ENCODE peak calls at places on chromosomes 2 and 18, in eight cellular contexts. I, C, O, T, V, W, P and B are unnamed samples. For H3K4me1 and H3K36me3, the result is how much of the 10 kb centered on the place peaks cover.

GRCh38 chr2:21395366-21395765 is 271.6 kb downstream of the TDRD15 start:
- DNase-seq in I (no peak), C (no peak), O (no peak), T (no peak), V (no peak), W (no peak), P (peak), B (no peak)

GRCh38 chr2:188378551-188378950 is 86.9 kb downstream of the GULP1 start:
- DNase-seq in I (peak), C (no peak), O (peak), T (no peak), V (no peak), W (no peak), P (no peak), B (no peak)

GRCh38 chr18:59783138-59783537 is 85.9 kb upstream of the CCBE1 start:
- DNase-seq in I (peak), C (peak), O (peak), T (no peak), V (no peak), W (no peak), P (peak), B (no peak)

GRCh38 chr2:192578780-192579179 is 384.0 kb upstream of the TMEFF2 start:
- DNase-seq in I (no peak), C (no peak), O (no peak), T (no peak), V (no peak), W (no peak), P (no peak), B (no peak)

GRCh38 chr2:233122541-233122940 is 62.4 kb downstream of the INPP5D start:
- DNase-seq in I (no peak), C (no peak), O (no peak), T (no peak), V (peak), W (no peak), P (no peak), B (no peak)

GRCh38 chr2:98807221-98807620 is 76.3 kb upstream of the MGAT4A start:
- DNase-seq in I (no peak), C (peak), O (no peak), T (no peak), V (no peak), W (no peak), P (no peak), B (no peak)

GRCh38 chr2:174334781-174335604 is at the start of gene SP9:
- DNase-seq in I (peak), C (no peak), O (peak), T (no peak), V (no peak), W (no peak), P (peak), B (no peak)

GRCh38 chr2:158661231-158661630 is 133.9 kb upstream of the DAPL1 start:
- DNase-seq in I (no peak), C (no peak), O (no peak), T (no peak), V (no peak), W (no peak), P (no peak), B (no peak)

GRCh38 chr2:169285528-169285927 is 76.8 kb downstream of the LRP2 start:
- DNase-seq in I (no peak), C (no peak), O (no peak), T (no peak), V (no peak), W (no peak), P (peak), B (no peak)

GRCh38 chr2:163182764-163183354 is 344.3 kb upstream of the KCNH7 start:
- DNase-seq in I (peak), C (peak), O (peak), T (no peak), V (no peak), W (no peak), P (no peak), B (no peak)

GRCh38 chr2:16617282-16618266 is 48.1 kb downstream of the CYRIA start:
- DNase-seq in I (peak), C (no peak), O (peak), T (no peak), V (no peak), W (no peak), P (peak), B (no peak)

GRCh38 chr2:118088051-118089014 is at the start of gene INSIG2:
- DNase-seq in I (peak), C (peak), O (peak), T (peak), V (peak), W (peak), P (peak), B (peak)

DNA sequence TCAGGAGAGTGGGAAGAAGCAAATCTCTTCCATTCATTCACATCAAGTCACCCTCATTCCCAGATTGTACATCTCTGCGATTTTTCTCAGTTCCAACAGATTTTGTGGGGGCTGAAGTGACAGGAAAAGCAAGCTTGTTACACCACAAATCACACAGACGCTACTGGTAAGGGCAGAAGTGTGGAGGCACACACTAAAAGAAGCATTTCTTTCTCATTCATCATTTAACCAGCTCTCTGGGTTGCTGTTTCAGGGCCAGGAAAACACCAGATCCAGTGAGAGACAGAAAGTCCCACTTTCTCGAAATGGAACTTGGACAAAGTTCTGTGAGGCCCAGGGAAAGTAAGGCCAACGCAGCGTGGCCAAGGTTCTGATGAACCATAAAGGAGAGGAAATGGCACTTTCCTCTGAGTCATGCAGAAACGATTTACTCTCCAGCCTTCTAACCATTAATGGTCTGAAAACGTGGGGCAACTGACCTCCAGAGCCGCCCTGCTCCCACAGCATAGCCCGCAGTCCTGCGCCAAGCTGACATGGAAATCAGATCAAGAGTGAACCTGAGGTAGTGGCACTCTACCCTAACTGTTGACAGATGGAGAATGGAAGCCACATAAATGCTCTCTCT is 191.0 kb downstream of the C1D start:
- DNase-seq in I (peak), C (peak), O (peak), T (no peak), V (no peak), W (no peak), P (no peak), B (no peak)
- H3K4me1 ChIP-seq in I (under half), C (under half), O (under half), T (under half), V (under half), W (under half), P (under half), B (under half)

DNA sequence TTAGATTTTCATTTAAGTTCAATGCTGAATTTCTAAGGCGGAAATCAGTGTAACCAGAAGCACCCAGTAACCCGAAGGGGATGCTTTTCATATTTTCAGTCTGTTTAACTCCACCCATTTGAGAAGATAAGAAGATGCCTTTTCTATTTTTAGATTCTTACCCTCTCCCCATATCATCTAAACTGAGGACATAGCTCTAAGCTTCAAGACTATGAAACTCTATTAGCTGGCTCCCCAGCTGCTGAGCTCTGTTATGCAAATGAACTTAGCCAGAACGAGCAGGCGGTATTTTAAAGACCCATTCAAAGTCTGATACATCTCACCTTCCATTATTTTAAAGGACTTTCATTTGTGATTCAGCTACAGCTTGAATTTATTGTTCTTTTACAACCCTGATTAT is 16.5 kb downstream of the CDC42EP3 start:
- DNase-seq in I (no peak), C (no peak), O (no peak), T (no peak), V (no peak), W (no peak), P (peak), B (no peak)
- H3K4me3 ChIP-seq in I (no peak), C (no peak), O (no peak), T (no peak), V (no peak), W (peak), P (no peak), B (no peak)

GRCh38 chr2:223880779-223881178 is 43.4 kb upstream of the AP1S3 start:
- DNase-seq in I (no peak), C (no peak), O (no peak), T (no peak), V (no peak), W (no peak), P (no peak), B (no peak)
- H3K36me3 ChIP-seq in I (half or more), C (under half), O (under half), T (under half), V (half or more), W (under half), P (under half), B (half or more)

DNA sequence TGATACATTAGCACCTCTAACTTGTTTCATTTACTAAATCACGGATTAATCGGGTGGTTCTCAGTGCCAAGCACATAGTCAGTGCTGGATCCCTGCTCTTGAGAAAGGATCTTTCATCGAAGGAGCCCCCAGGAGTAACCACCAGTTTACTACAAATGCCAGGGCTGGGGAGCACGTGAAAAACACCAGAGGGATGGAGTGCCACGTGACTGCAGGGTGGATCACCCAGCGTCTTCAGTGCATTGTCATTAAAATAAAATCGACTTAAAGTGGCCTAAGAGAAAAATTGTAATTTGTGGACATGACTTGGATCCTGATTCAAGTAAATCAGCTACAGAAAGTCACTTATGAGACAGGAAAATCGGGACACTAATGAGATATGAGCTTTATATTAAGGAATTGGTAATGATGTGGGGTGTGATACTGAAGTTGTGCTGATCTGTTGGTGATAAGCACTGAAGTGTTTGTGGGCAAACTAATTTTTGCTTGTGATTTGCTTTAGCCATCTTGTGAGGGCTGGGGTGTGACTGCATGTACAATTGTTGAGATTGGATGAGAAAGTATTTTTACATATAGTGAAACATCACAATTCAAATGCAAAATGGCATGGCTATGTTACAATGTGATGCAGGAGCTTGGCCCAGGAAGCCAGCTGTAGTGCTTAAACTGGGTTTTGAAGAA is 63.8 kb downstream of the NCK2 start:
- DNase-seq in I (no peak), C (no peak), O (no peak), T (no peak), V (no peak), W (no peak), P (no peak), B (no peak)
- H3K4me1 ChIP-seq in I (under half), C (under half), O (under half), T (half or more), V (under half), W (under half), P (under half), B (half or more)

GRCh38 chr2:95017836-95018235 is 7.7 kb upstream of the MAL start:
- DNase-seq in I (no peak), C (no peak), O (no peak), T (no peak), V (no peak), W (no peak), P (no peak), B (no peak)
- H3K4me3 ChIP-seq in I (no peak), C (no peak), O (no peak), T (no peak), V (no peak), W (no peak), P (no peak), B (no peak)

DNA sequence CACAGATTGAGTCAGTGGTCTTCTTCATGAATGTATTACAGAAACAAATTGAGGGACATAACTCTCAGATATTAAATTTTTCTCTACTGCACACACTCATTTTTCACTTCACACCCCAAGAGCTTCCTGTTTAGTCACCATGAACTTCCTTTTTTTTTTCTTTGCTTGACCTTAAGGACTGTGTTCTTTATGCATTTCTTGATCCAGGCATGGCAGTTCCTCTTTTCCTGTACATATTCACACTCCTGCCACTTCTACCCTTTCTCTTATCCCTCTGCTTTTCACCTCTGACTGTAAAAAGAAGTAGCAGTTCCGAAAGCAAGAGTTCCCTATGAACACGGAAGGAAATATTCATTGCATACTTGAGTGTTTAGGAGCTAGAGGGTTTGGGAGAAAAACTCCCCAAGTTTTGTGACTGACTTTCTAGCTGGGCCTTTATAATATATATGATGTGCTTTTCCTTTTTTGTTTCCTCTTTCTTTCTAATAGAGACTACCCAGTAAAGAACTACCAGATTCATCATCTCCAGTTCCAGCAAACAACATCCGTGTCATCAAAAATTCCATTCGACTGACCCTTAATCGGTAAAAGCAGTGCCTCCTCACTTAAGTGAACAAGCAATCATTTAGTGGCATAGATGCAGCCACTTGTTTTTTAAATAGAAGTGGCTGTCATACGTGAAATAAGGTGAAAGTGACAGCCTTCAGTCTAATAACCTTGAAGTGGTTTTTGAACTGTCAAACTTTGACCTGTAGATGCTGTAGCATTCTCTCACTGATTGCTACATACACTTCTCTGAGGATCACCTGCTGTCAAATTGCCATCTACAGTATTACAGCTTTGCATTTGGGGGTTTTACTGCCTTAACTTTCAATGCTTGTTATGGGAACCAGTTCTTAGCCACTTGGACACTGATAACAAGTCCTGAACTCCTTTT is 40.8 kb downstream of the PAPOLG start:
- DNase-seq in I (no peak), C (no peak), O (peak), T (no peak), V (no peak), W (no peak), P (no peak), B (no peak)
- H3K36me3 ChIP-seq in I (half or more), C (under half), O (under half), T (under half), V (half or more), W (under half), P (under half), B (half or more)

DNA sequence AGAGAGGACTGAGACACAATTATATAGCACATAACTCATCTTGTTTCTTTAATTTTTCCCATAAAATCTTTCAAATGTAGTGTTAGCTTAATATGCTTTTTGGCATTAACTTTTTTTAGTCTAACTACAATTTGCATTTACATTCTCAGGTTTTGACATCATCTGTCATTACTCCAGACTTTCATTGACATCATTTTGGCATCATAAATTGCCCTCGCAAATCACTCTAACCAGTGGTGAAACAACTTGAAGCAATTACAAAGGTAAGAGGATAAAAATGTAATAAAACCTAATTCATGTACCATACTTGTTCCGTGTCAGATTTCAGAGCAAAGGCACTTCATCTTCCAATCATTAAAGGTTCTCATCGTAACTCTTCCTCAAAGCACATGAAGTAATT is 41.4 kb downstream of the RFX8 start:
- DNase-seq in I (no peak), C (no peak), O (no peak), T (no peak), V (no peak), W (no peak), P (no peak), B (no peak)
- H3K4me1 ChIP-seq in I (under half), C (under half), O (under half), T (under half), V (under half), W (under half), P (under half), B (under half)

GRCh38 chr2:236177604-236177966 is 9.4 kb upstream of the GBX2 start:
- DNase-seq in I (peak), C (peak), O (peak), T (no peak), V (peak), W (peak), P (peak), B (peak)

GRCh38 chr2:236179653-236180500 is 11.7 kb upstream of the GBX2 start:
- DNase-seq in I (peak), C (peak), O (peak), T (no peak), V (peak), W (no peak), P (peak), B (no peak)

GRCh38 chr2:236178921-236179652 is 10.9 kb upstream of the GBX2 start:
- DNase-seq in I (peak), C (peak), O (no peak), T (no peak), V (no peak), W (no peak), P (peak), B (no peak)

GRCh38 chr2:236176951-236177350 is 8.8 kb upstream of the GBX2 start:
- DNase-seq in I (no peak), C (no peak), O (no peak), T (no peak), V (peak), W (no peak), P (no peak), B (no peak)

DNA sequence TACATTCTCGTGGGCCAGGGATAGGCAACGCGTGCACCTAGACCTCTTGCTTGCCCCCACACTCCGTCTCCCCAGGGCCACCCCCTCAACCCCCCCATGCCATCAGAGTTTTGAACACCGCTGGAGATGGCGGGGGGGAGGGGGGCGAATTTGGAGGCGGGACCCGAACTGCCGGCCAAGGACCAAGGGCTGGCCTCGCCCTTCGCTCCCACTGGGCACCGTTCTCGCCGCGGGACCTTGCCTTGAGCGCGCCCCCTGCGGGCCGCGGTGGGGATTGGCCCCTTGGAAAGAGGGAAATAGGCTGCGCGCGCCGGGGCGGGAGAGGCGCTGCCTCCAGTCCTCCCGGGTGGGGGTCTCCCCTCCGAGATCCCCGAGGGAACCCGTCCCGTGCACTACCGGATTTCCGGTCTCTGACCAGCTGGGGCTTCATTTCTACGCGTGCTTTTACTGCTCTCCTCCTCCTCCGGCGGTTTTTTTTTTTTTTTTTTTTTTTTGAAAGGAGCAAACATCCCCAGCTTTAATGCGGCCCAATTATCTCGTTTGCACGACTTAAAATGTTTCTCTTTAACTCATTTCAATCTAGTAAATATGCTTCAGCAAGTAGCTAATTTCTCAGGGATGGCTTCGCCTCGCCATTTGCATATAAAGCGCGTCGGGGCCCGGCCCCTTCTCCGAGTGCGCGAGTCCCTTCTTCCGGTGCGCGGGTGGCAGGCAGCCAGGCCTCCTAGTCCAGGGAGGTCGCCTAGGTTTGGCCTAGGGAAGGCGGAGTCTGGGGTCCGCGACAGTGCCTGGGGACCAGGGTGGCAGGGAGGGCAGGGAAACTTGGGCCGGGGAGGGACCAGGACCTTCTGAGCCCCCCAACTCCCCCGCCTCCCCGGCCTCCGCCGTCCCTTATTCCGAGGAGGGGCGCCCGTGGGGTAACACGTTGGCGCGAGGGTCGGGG is 10.1 kb upstream of the GBX2 start:
- DNase-seq in I (peak), C (peak), O (peak), T (no peak), V (peak), W (peak), P (peak), B (peak)
- H3K4me3 ChIP-seq in I (peak), C (peak), O (peak), T (peak), V (peak), W (peak), P (no peak), B (no peak)

GRCh38 chr2:60756097-60757087 is at the start of gene PAPOLG:
- DNase-seq in I (peak), C (peak), O (peak), T (peak), V (peak), W (peak), P (peak), B (peak)

GRCh38 chr2:60764736-60765534 is 8.9 kb downstream of the PAPOLG start:
- DNase-seq in I (no peak), C (peak), O (peak), T (no peak), V (no peak), W (no peak), P (no peak), B (no peak)

DNA sequence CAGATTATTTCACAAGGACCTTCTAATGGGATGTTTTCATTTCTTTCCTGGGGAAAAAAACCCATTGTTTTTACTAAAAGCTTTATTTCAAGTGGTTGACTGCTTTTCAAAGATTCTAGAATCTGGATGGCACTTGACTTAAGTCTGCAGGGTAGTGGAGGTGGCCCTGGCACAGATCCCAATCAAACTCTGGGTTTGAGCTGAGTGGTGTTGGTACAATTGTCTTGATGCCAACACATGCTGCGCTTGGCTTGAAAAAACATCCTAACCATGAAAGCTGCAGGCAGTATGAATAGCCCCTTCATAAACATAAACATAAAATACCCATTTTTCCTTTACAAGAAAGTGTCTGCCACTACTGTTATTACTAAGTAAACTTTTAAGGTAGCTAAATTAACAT is 3.6 kb downstream of the PAPOLG start:
- DNase-seq in I (no peak), C (no peak), O (no peak), T (no peak), V (no peak), W (no peak), P (no peak), B (no peak)
- H3K36me3 ChIP-seq in I (under half), C (under half), O (under half), T (under half), V (under half), W (under half), P (under half), B (half or more)